ENCODE peak calls at places on chromosomes 2 and 18, in ten cellular contexts. P is ovary, Q is iPS DF 6.9, D is cardiac muscle cell, L is fibroblast of lung, J is left lung, C is uterus, Y is DND-41, I is heart left ventricle, G is psoas muscle. M is an unnamed sample.

GRCh38 chr2:235268535-235268934 is 225.3 kb upstream of the AGAP1 start:
- DNase-seq in P (no peak), Q (no peak), D (no peak), L (peak; percentile 64), J (no peak), C (no peak), Y (no peak), I (no peak), G (no peak), M (no peak)

GRCh38 chr2:186595219-186595618 is 5.4 kb downstream of the ITGAV start:
- DNase-seq in P (peak; percentile 50), Q (no peak), D (peak; percentile 71), L (peak; percentile 71), J (no peak), C (no peak), Y (no peak), I (peak; percentile 60), G (no peak), M (no peak)

GRCh38 chr18:74252032-74252380 is 39.8 kb downstream of the CYB5A start:
- DNase-seq in P (no peak), Q (no peak), D (no peak), L (peak; percentile 45), J (no peak), C (no peak), Y (no peak), I (no peak), G (no peak), M (no peak)

GRCh38 chr2:168565112-168565511 is 109.0 kb downstream of the CERS6 start:
- DNase-seq in P (no peak), Q (no peak), D (no peak), L (peak; percentile 52), J (no peak), C (no peak), Y (no peak), I (no peak), G (no peak), M (peak; percentile 38)

GRCh38 chr2:121234144-121234543 is 50.9 kb downstream of the TFCP2L1 start:
- DNase-seq in P (no peak), Q (no peak), D (no peak), L (no peak), J (no peak), C (no peak), Y (no peak), I (no peak), G (peak; percentile 3), M (no peak)

GRCh38 chr18:42640160-42640559 is 475.3 kb downstream of the RIT2 start:
- DNase-seq in P (no peak), Q (no peak), D (no peak), L (peak; percentile 35), J (no peak), C (no peak), Y (no peak), I (no peak), G (no peak), M (peak; percentile 14)

GRCh38 chr2:50538137-50538536 is 493.8 kb downstream of the NRXN1 start:
- DNase-seq in P (no peak), Q (no peak), D (no peak), L (peak; percentile 9), J (no peak), C (no peak), Y (no peak), I (no peak), G (no peak), M (no peak)

GRCh38 chr18:13213036-13213795 is 5.3 kb upstream of the LDLRAD4 start:
- DNase-seq in P (no peak), Q (no peak), D (no peak), L (no peak), J (no peak), C (no peak), Y (no peak), I (no peak), G (no peak), M (no peak)

GRCh38 chr2:10617241-10617640 is 72.5 kb downstream of the NOL10 start:
- DNase-seq in P (no peak), Q (no peak), D (no peak), L (no peak), J (no peak), C (no peak), Y (no peak), I (no peak), G (no peak), M (no peak)

GRCh38 chr2:54572636-54573531 is 116.8 kb downstream of the SPTBN1 start:
- DNase-seq in P (no peak), Q (no peak), D (no peak), L (peak; percentile 93), J (no peak), C (no peak), Y (no peak), I (no peak), G (no peak), M (no peak)

GRCh38 chr2:2012505-2012904 is 268.2 kb upstream of the PXDN start:
- DNase-seq in P (no peak), Q (no peak), D (no peak), L (peak; percentile 86), J (no peak), C (no peak), Y (no peak), I (peak; percentile 32), G (no peak), M (no peak)

GRCh38 chr2:227340106-227340505 is 15.1 kb downstream of the MFF start:
- DNase-seq in P (no peak), Q (no peak), D (no peak), L (no peak), J (no peak), C (no peak), Y (no peak), I (no peak), G (no peak), M (no peak)

GRCh38 chr18:56516769-56517168 is 121.6 kb downstream of the TXNL1 start:
- DNase-seq in P (no peak), Q (no peak), D (no peak), L (peak; percentile 93), J (no peak), C (peak; percentile 69), Y (no peak), I (no peak), G (peak; percentile 79), M (no peak)

GRCh38 chr2:196170202-196170680 is 1.1 kb downstream of the STK17B start:
- DNase-seq in P (no peak), Q (no peak), D (peak; percentile 31), L (peak; percentile 68), J (peak; percentile 58), C (no peak), Y (peak; percentile 61), I (peak; percentile 26), G (no peak), M (no peak)

GRCh38 chr2:85516649-85517389 is 22.1 kb upstream of the MAT2A start:
- DNase-seq in P (no peak), Q (no peak), D (no peak), L (peak; percentile 11), J (no peak), C (no peak), Y (no peak), I (no peak), G (no peak), M (no peak)

GRCh38 chr2:11703700-11704099 is 33.7 kb upstream of the NTSR2 start:
- DNase-seq in P (no peak), Q (no peak), D (no peak), L (peak; percentile 53), J (no peak), C (no peak), Y (no peak), I (no peak), G (no peak), M (no peak)

GRCh38 chr2:19282305-19282704 is 76.1 kb downstream of the OSR1 start:
- DNase-seq in P (no peak), Q (no peak), D (peak; percentile 64), L (no peak), J (no peak), C (no peak), Y (no peak), I (no peak), G (no peak), M (no peak)

GRCh38 chr2:19287324-19287723 is 71.1 kb downstream of the OSR1 start:
- DNase-seq in P (no peak), Q (no peak), D (no peak), L (no peak), J (no peak), C (no peak), Y (no peak), I (no peak), G (no peak), M (no peak)

GRCh38 chr2:19292007-19292406 is 66.4 kb downstream of the OSR1 start:
- DNase-seq in P (no peak), Q (no peak), D (no peak), L (no peak), J (no peak), C (no peak), Y (no peak), I (no peak), G (peak; percentile 50), M (no peak)

GRCh38 chr2:19288291-19288690 is 70.1 kb downstream of the OSR1 start:
- DNase-seq in P (no peak), Q (no peak), D (no peak), L (no peak), J (no peak), C (no peak), Y (no peak), I (no peak), G (no peak), M (no peak)
- H3K27me3 ChIP-seq in P (no peaks in the 10 kb centered on the region), Q (no peaks in the 10 kb centered on the region), D (no peaks in the 10 kb centered on the region), L (no peaks in the 10 kb centered on the region), J (no peaks in the 10 kb centered on the region), C (no peaks in the 10 kb centered on the region), Y (no peaks in the 10 kb centered on the region), I (no peaks in the 10 kb centered on the region), G (no peaks in the 10 kb centered on the region), M (no peaks in the 10 kb centered on the region)

GRCh38 chr2:240111253-240111652 is 24.9 kb downstream of the COPS9 start:
- DNase-seq in P (no peak), Q (no peak), D (no peak), L (no peak), J (no peak), C (no peak), Y (no peak), I (no peak), G (no peak), M (no peak)
- H3K27me3 ChIP-seq in P (no peaks in the 10 kb centered on the region), Q (no peaks in the 10 kb centered on the region), D (no peaks in the 10 kb centered on the region), L (peaks cover 4% of the 10 kb centered on the region), J (peaks cover 46% of the 10 kb centered on the region), C (no peaks in the 10 kb centered on the region), Y (peaks cover 32% of the 10 kb centered on the region), I (no peaks in the 10 kb centered on the region), G (no peaks in the 10 kb centered on the region), M (peaks cover 10% of the 10 kb centered on the region)

GRCh38 chr18:59101830-59102414 is 37.8 kb upstream of the SEC11C start:
- DNase-seq in P (no peak), Q (no peak), D (no peak), L (no peak), J (no peak), C (no peak), Y (no peak), I (no peak), G (no peak), M (no peak)
- H3K27me3 ChIP-seq in P (no peaks in the 10 kb centered on the region), Q (no peaks in the 10 kb centered on the region), D (peaks cover 16% of the 10 kb centered on the region), L (peaks cover 20% of the 10 kb centered on the region), J (peaks cover 12% of the 10 kb centered on the region), C (no peaks in the 10 kb centered on the region), Y (peaks cover 11% of the 10 kb centered on the region), I (peaks cover 26% of the 10 kb centered on the region), G (no peaks in the 10 kb centered on the region), M (no peaks in the 10 kb centered on the region)

GRCh38 chr2:70960833-70961647 is 17.4 kb upstream of the ANKRD53 start:
- DNase-seq in P (no peak), Q (no peak), D (no peak), L (no peak), J (no peak), C (no peak), Y (no peak), I (peak; percentile 11), G (no peak), M (no peak)
- H3K27me3 ChIP-seq in P (no peaks in the 10 kb centered on the region), Q (peaks cover 10% of the 10 kb centered on the region), D (peaks cover 69% of the 10 kb centered on the region), L (no peaks in the 10 kb centered on the region), J (peaks cover 68% of the 10 kb centered on the region), C (peaks cover 5% of the 10 kb centered on the region), Y (no peaks in the 10 kb centered on the region), I (peaks cover 23% of the 10 kb centered on the region), G (no peaks in the 10 kb centered on the region), M (peaks cover 23% of the 10 kb centered on the region)

M was measured in kidney epithelial cell.